ENCODE peak calls at places on chromosomes 1 and 21, in six cellular contexts. One of them, this sample, is unnamed.

GRCh38 chr1:225458222-225458631 is 30.4 kb upstream of the LBR start:
- DNase-seq in stomach: no peak
- DNase-seq in body of pancreas: no peak
- DNase-seq in breast epithelium: no peak
- DNase-seq in tibial artery: no peak
- DNase-seq in omental fat pad: no peak
- DNase-seq in this sample: no peak

GRCh38 chr1:244941121-244941520 is 76.8 kb upstream of the HNRNPU start:
- DNase-seq in body of pancreas: no peak
- DNase-seq in omental fat pad: no peak
- DNase-seq in breast epithelium: no peak
- DNase-seq in stomach: no peak
- DNase-seq in tibial artery: no peak
- DNase-seq in this sample: no peak

GRCh38 chr1:248872752-248873408 is 14.0 kb upstream of the ZNF692 start:
- DNase-seq in breast epithelium: no peak
- DNase-seq in body of pancreas: peak; percentile 63
- DNase-seq in omental fat pad: no peak
- DNase-seq in stomach: peak; percentile 51
- DNase-seq in tibial artery: peak; percentile 48
- DNase-seq in this sample: peak; percentile 49

GRCh38 chr1:203807211-203807610 is 11.8 kb downstream of the ZBED6 start:
- DNase-seq in body of pancreas: no peak
- DNase-seq in breast epithelium: no peak
- DNase-seq in omental fat pad: no peak
- DNase-seq in stomach: no peak
- DNase-seq in tibial artery: no peak
- DNase-seq in this sample: no peak

GRCh38 chr1:165235158-165235776 is 121.2 kb downstream of the LMX1A start:
- DNase-seq in breast epithelium: no peak
- DNase-seq in body of pancreas: peak; percentile 13
- DNase-seq in stomach: no peak
- DNase-seq in tibial artery: no peak
- DNase-seq in omental fat pad: no peak
- DNase-seq in this sample: no peak

GRCh38 chr1:226403522-226404034 is 4.3 kb downstream of the PARP1 start:
- DNase-seq in body of pancreas: no peak
- DNase-seq in omental fat pad: no peak
- DNase-seq in breast epithelium: no peak
- DNase-seq in stomach: no peak
- DNase-seq in tibial artery: no peak
- DNase-seq in this sample: no peak

GRCh38 chr1:65014321-65014720 is 48.0 kb upstream of the JAK1 start:
- DNase-seq in tibial artery: no peak
- DNase-seq in body of pancreas: no peak
- DNase-seq in breast epithelium: no peak
- DNase-seq in stomach: no peak
- DNase-seq in omental fat pad: no peak
- DNase-seq in this sample: no peak

GRCh38 chr1:169877800-169878491 is 15.8 kb downstream of the SCYL3 start:
- DNase-seq in omental fat pad: no peak
- DNase-seq in body of pancreas: no peak
- DNase-seq in tibial artery: no peak
- DNase-seq in breast epithelium: no peak
- DNase-seq in stomach: no peak
- DNase-seq in this sample: no peak

GRCh38 chr1:211335507-211336157 is 9.0 kb downstream of the TRAF5 start:
- DNase-seq in stomach: no peak
- DNase-seq in tibial artery: no peak
- DNase-seq in body of pancreas: no peak
- DNase-seq in breast epithelium: no peak
- DNase-seq in omental fat pad: no peak
- DNase-seq in this sample: no peak
- TF ChIP-seq CTCF in stomach: no peak
- TF ChIP-seq CTCF in tibial artery: no peak
- TF ChIP-seq CTCF in body of pancreas: no peak
- TF ChIP-seq CTCF in breast epithelium: no peak
- TF ChIP-seq CTCF in omental fat pad: no peak
- TF ChIP-seq CTCF in this sample: no peak

DNA sequence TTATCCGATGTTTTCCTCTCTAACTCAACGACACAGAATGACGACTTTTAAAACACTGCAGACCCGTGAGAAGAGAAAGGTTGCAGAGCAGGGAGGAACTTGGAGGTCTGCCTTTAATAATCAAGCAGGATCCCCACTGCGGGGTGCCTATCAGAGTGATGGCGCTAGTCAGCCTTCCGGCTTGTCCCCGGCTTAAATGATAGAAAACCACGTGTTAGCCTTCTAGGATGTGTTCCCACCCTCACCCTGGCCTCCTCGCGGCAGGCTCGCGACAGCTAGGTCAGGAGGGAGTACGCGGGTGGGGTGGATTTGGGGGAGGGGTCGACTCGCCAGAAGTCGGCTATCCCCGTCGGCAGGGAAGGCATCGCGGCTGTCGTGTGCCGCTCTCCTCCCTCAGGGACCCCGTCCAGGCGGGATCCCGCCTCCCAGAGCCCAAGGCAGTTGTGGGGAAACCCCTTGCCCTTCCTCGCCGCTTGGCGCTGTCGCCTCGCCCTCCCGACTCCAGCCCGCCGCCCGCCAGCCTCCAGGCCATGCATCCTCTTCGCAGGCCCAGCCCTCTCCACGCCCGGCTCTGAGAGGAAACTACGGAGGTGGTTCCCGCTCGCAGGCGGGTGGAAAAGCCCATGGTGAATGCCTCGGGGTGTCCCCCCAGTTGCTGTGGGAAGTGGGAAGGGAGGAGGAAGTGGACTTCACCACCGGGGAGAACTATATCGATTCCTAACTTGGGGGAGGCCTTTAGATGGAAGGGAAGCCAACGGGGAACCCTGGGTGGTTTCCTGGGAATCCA is 1.1 kb upstream of the SMG7 start:
- DNase-seq in breast epithelium: peak; percentile 66
- DNase-seq in stomach: peak; percentile 71
- DNase-seq in omental fat pad: peak; percentile 41
- DNase-seq in tibial artery: peak; percentile 68
- DNase-seq in body of pancreas: peak; percentile 74
- DNase-seq in this sample: peak; percentile 70
- TF ChIP-seq CTCF in breast epithelium: no peak
- TF ChIP-seq CTCF in stomach: no peak
- TF ChIP-seq CTCF in omental fat pad: no peak
- TF ChIP-seq CTCF in tibial artery: no peak
- TF ChIP-seq CTCF in body of pancreas: no peak
- TF ChIP-seq CTCF in this sample: no peak

DNA sequence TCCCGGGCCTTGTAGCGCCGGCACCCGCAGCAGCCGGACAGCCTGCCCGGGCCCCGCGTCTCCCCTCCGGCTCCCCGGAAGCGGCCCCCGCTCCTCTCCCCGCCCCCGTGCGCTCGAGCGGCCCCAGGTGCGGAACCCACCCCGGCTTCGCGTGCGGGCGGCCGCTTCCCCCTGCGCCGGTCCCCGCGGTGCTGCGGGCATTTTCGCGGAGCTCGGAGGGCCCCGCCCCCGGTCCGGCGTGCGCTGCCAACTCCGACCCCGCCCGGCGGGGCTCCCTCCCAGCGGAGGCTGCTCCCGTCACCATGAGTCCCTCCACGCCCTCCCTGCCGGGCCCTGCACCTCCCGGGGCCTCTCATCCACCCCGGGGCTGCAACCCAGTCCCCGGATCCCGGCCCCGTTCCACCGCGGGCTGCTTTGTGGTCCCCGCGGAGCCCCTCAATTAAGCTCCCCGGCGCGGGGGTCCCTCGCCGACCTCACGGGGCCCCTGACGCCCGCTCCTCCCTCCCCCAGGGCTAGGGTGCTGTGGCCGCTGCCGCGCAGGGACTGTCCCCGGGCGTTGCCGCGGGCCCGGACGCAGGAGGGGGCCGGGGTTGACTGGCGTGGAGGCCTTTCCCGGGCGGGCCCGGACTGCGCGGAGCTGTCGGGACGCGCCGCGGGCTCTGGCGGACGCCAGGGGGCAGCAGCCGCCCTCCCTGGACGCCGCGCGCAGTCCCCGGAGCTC is 159.4 kb downstream of the RUNX1 start:
- DNase-seq in breast epithelium: peak; percentile 65
- DNase-seq in body of pancreas: peak; percentile 72
- DNase-seq in omental fat pad: no peak
- DNase-seq in tibial artery: peak; percentile 62
- DNase-seq in stomach: peak; percentile 86
- DNase-seq in this sample: peak; percentile 77
- TF ChIP-seq CTCF in breast epithelium: peak; percentile 94
- TF ChIP-seq CTCF in body of pancreas: peak; percentile 76
- TF ChIP-seq CTCF in omental fat pad: peak; percentile 27
- TF ChIP-seq CTCF in tibial artery: peak; percentile 90
- TF ChIP-seq CTCF in stomach: no peak
- TF ChIP-seq CTCF in this sample: peak; percentile 90

DNA sequence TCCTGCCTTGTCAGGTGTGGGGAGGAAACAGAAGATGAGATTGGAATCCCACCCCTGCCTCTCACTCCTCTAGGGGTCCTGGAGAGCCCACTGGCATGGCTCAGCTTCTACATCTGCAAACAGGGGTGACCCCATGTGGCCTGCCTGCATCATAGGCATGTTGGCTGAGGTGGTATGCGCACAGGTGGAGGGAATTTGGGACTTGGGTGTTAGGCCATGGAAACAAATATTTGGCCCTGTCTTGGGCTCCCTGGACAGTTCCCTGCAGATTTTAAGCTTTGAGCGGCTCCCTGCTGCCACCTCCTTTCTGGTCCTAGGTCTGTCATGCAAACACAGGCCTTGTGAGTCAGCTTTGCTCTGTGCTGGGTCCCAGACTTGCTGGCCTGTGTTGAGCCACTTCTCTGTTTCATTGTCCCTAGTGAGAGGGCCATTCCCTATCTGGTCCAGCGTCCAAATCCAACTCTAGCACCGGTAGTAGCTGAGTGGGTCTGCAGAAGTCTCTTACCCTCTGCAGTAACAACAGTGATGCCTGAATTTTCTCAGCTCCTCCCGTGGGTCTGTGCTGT is 5.9 kb downstream of the TTC22 start:
- DNase-seq in tibial artery: no peak
- DNase-seq in breast epithelium: no peak
- DNase-seq in body of pancreas: no peak
- DNase-seq in stomach: no peak
- DNase-seq in omental fat pad: no peak
- DNase-seq in this sample: no peak
- TF ChIP-seq CTCF in tibial artery: no peak
- TF ChIP-seq CTCF in breast epithelium: no peak
- TF ChIP-seq CTCF in body of pancreas: no peak
- TF ChIP-seq CTCF in stomach: no peak
- TF ChIP-seq CTCF in omental fat pad: no peak
- TF ChIP-seq CTCF in this sample: no peak

DNA sequence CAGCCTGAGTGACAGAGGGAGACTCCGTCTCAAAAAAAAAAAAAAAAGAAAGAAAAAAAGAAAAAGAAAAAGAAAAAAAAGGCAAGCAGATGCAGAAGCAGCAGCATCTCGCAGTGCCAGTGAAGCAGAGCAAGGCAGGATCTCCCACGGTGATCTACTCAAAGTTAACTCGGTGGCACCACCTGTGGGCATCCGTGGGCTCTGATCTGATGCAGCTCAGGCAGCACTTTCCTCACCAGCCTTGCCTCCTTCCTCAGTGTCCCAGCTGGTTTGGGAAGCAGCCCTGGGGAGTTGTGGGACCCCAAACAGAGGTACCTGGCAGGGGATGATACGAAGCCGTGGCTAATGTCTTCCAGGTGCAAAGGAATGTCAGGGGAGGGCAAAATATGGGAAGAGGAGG is 104.3 kb upstream of the KRTAP19-8 start:
- DNase-seq in body of pancreas: no peak
- DNase-seq in tibial artery: no peak
- DNase-seq in breast epithelium: no peak
- DNase-seq in omental fat pad: no peak
- DNase-seq in stomach: no peak
- DNase-seq in this sample: no peak
- TF ChIP-seq CTCF in body of pancreas: no peak
- TF ChIP-seq CTCF in tibial artery: no peak
- TF ChIP-seq CTCF in breast epithelium: no peak
- TF ChIP-seq CTCF in omental fat pad: no peak
- TF ChIP-seq CTCF in stomach: no peak
- TF ChIP-seq CTCF in this sample: no peak

GRCh38 chr1:18149113-18149641 is 41.6 kb downstream of the IGSF21 start:
- DNase-seq in omental fat pad: no peak
- DNase-seq in breast epithelium: no peak
- DNase-seq in body of pancreas: peak; percentile 33
- DNase-seq in stomach: no peak
- DNase-seq in tibial artery: no peak
- DNase-seq in this sample: no peak
- TF ChIP-seq CTCF in omental fat pad: no peak
- TF ChIP-seq CTCF in breast epithelium: no peak
- TF ChIP-seq CTCF in body of pancreas: no peak
- TF ChIP-seq CTCF in stomach: no peak
- TF ChIP-seq CTCF in tibial artery: no peak
- TF ChIP-seq CTCF in this sample: no peak

GRCh38 chr1:21499283-21499945 is 9.8 kb upstream of the ALPL start:
- DNase-seq in breast epithelium: no peak
- DNase-seq in omental fat pad: no peak
- DNase-seq in tibial artery: no peak
- DNase-seq in stomach: no peak
- DNase-seq in body of pancreas: no peak
- DNase-seq in this sample: no peak
- TF ChIP-seq CTCF in breast epithelium: no peak
- TF ChIP-seq CTCF in omental fat pad: no peak
- TF ChIP-seq CTCF in tibial artery: no peak
- TF ChIP-seq CTCF in stomach: no peak
- TF ChIP-seq CTCF in body of pancreas: no peak
- TF ChIP-seq CTCF in this sample: no peak